ENCODE peak calls at places on chromosome 11, in eight cellular contexts. X, V, W, R, D, U, C and K are unnamed samples.

GRCh38 chr11:6635082-6635932 is 16.1 kb upstream of the TPP1 start:
- DNase-seq in X (peak; percentile 85), U (peak; percentile 69), C (no peak), W (no peak), D (no peak), R (peak; percentile 77), V (peak; percentile 22), K (no peak)

GRCh38 chr11:45180158-45180887 is 33.9 kb downstream of the PRDM11 start:
- DNase-seq in R (peak; percentile 93), C (no peak), V (peak; percentile 75), D (no peak), W (peak; percentile 75), X (peak; percentile 33), U (peak; percentile 69), K (peak; percentile 28)

GRCh38 chr11:103730151-103730940 is 306.1 kb upstream of the DDI1 start:
- DNase-seq in V (peak; percentile 46), W (no peak), U (no peak), D (no peak), R (peak; percentile 33), X (no peak), C (no peak), K (no peak)

GRCh38 chr11:67240575-67241389 is 25.5 kb upstream of the GRK2 start:
- DNase-seq in V (peak; percentile 87), U (peak; percentile 73), W (peak; percentile 59), X (no peak), R (peak; percentile 88), D (no peak), C (peak; percentile 75), K (peak; percentile 35)

GRCh38 chr11:73334244-73335203 is 26.4 kb downstream of the ARHGEF17 start:
- DNase-seq in C (no peak), U (peak; percentile 73), V (peak; percentile 86), D (no peak), X (no peak), W (peak; percentile 54), R (peak; percentile 71), K (no peak)

GRCh38 chr11:44876923-44877322 is 73.8 kb downstream of the TP53I11 start:
- DNase-seq in W (no peak), X (no peak), D (no peak), R (peak; percentile 55), U (no peak), V (no peak), C (no peak), K (no peak)

GRCh38 chr11:120911943-120912342 is 112.0 kb upstream of the TBCEL start:
- DNase-seq in X (no peak), D (no peak), V (peak; percentile 21), C (no peak), W (no peak), U (no peak), R (no peak), K (no peak)

GRCh38 chr11:65927904-65928397 is 8.7 kb downstream of the DRAP1 start:
- DNase-seq in W (no peak), D (no peak), R (no peak), V (no peak), U (peak; percentile 46), X (no peak), C (peak; percentile 59), K (no peak)

GRCh38 chr11:64728757-64729365 is 5.9 kb upstream of the NRXN2 start:
- DNase-seq in U (no peak), W (no peak), C (no peak), V (no peak), R (no peak), D (no peak), X (no peak), K (no peak)

GRCh38 chr11:128904303-128904871 is 13.2 kb downstream of the KCNJ5 start:
- DNase-seq in W (no peak), R (no peak), U (no peak), C (no peak), X (no peak), D (no peak), V (no peak), K (no peak)

GRCh38 chr11:90363739-90364138 is 140.9 kb upstream of the CHORDC1 start:
- DNase-seq in X (no peak), W (no peak), D (no peak), U (no peak), R (no peak), C (no peak), V (no peak), K (no peak)

GRCh38 chr11:48019230-48019584 is 38.8 kb downstream of the PTPRJ start:
- DNase-seq in D (no peak), U (no peak), V (no peak), R (peak; percentile 78), C (no peak), W (no peak), X (no peak), K (peak; percentile 48)

GRCh38 chr11:70519117-70519516 is 120.8 kb downstream of the CTTN start:
- DNase-seq in V (peak; percentile 37), R (no peak), D (no peak), U (no peak), X (no peak), C (no peak), W (no peak), K (no peak)

GRCh38 chr11:24295360-24295759 is 201.5 kb upstream of the LUZP2 start:
- DNase-seq in W (peak; percentile 28), V (no peak), D (no peak), X (no peak), U (no peak), C (no peak), R (no peak), K (no peak)

GRCh38 chr11:23866641-23867040 is 630.2 kb upstream of the LUZP2 start:
- DNase-seq in V (no peak), D (no peak), U (no peak), W (no peak), X (no peak), R (no peak), C (no peak), K (no peak)

GRCh38 chr11:31022080-31022479 is 347.5 kb downstream of the DCDC1 start:
- DNase-seq in V (no peak), W (no peak), C (no peak), U (no peak), X (no peak), D (no peak), R (no peak), K (no peak)

GRCh38 chr11:66419825-66420224 is 1.0 kb upstream of the NPAS4 start:
- DNase-seq in W (peak; percentile 77), D (no peak), U (no peak), X (no peak), C (no peak), R (no peak), V (no peak), K (no peak)